ENCODE peak calls at places on chromosome 20, in four cellular contexts. P is HTR-8/SVneo, T is Calu3, Q is omental fat pad. I is an unnamed sample.

GRCh38 chr20:50226093-50226974 is 35.7 kb downstream of the CEBPB start:
- DNase-seq in P (peak), T (peak), Q (peak), I (peak)

GRCh38 chr20:2131366-2131765 is 29.7 kb downstream of the STK35 start:
- DNase-seq in P (no peak), T (no peak), Q (no peak), I (no peak)

GRCh38 chr20:23658989-23659609 is 21.3 kb upstream of the CST3 start:
- DNase-seq in P (no peak), T (no peak), Q (no peak), I (no peak)

GRCh38 chr20:5510446-5510845 is 193.7 kb upstream of the PROKR2 start:
- DNase-seq in P (no peak), T (no peak), Q (no peak), I (no peak)

GRCh38 chr20:48600470-48600945 is 227.3 kb downstream of the PREX1 start:
- DNase-seq in P (no peak), T (no peak), Q (no peak), I (no peak)

GRCh38 chr20:61874421-61875068 is 191.1 kb downstream of the TAF4 start:
- DNase-seq in P (no peak), T (peak), Q (no peak), I (no peak)

GRCh38 chr20:19104186-19104585 is 108.3 kb upstream of the SLC24A3 start:
- DNase-seq in P (no peak), T (no peak), Q (no peak), I (no peak)

GRCh38 chr20:59253779-59254319 is 46.6 kb upstream of the EDN3 start:
- DNase-seq in P (no peak), T (no peak), Q (no peak), I (no peak)

GRCh38 chr20:51650685-51651134 is 108.2 kb upstream of the NFATC2 start:
- DNase-seq in P (no peak), T (no peak), Q (no peak), I (no peak)

GRCh38 chr20:52889225-52889624 is 82.9 kb upstream of the TSHZ2 start:
- DNase-seq in P (no peak), T (no peak), Q (no peak), I (no peak)

GRCh38 chr20:24462461-24463010 is 6.9 kb upstream of the SYNDIG1 start:
- DNase-seq in P (no peak), T (no peak), Q (no peak), I (no peak)

GRCh38 chr20:63132715-63133471 is 83.0 kb downstream of the YTHDF1 start:
- DNase-seq in P (no peak), T (no peak), Q (no peak), I (no peak)

GRCh38 chr20:37504404-37505096 is 16.5 kb upstream of the NNAT start:
- DNase-seq in P (no peak), T (no peak), Q (no peak), I (no peak)

GRCh38 chr20:13183005-13183404 is 38.1 kb upstream of the ISM1 start:
- DNase-seq in P (no peak), T (no peak), Q (no peak), I (no peak)

I was measured in tibial nerve.